ENCODE peak calls at places on chromosomes 5 and 9, in four cellular contexts. One of them, this sample, is unnamed.

GRCh38 chr5:38718874-38719391 is 126.9 kb upstream of the OSMR start:
- DNase-seq in psoas muscle: peak
- DNase-seq in PC-9: no peak
- DNase-seq in suprapubic skin: no peak
- DNase-seq in this sample: no peak

GRCh38 chr9:69976165-69976564 is 67.5 kb upstream of the MAMDC2 start:
- DNase-seq in suprapubic skin: no peak
- DNase-seq in psoas muscle: no peak
- DNase-seq in PC-9: no peak
- DNase-seq in this sample: no peak

GRCh38 chr5:168898261-168898911 is 319.2 kb upstream of the PANK3 start:
- DNase-seq in suprapubic skin: no peak
- DNase-seq in PC-9: no peak
- DNase-seq in psoas muscle: no peak
- DNase-seq in this sample: no peak

GRCh38 chr5:10485142-10485795 is 43.6 kb downstream of the ROPN1L start:
- DNase-seq in psoas muscle: no peak
- DNase-seq in PC-9: peak
- DNase-seq in suprapubic skin: peak
- DNase-seq in this sample: peak

GRCh38 chr5:94901071-94901979 is 282.9 kb downstream of the SLF1 start:
- DNase-seq in suprapubic skin: no peak
- DNase-seq in PC-9: no peak
- DNase-seq in psoas muscle: no peak
- DNase-seq in this sample: no peak

GRCh38 chr9:114012126-114012525 is 66.0 kb downstream of the AMBP start:
- DNase-seq in psoas muscle: no peak
- DNase-seq in suprapubic skin: peak
- DNase-seq in PC-9: no peak
- DNase-seq in this sample: no peak

GRCh38 chr9:81787747-81788632 is 98.6 kb upstream of the TLE1 start:
- DNase-seq in suprapubic skin: no peak
- DNase-seq in PC-9: peak
- DNase-seq in psoas muscle: peak
- DNase-seq in this sample: no peak

GRCh38 chr9:135502168-135502872 is 1.8 kb downstream of the MRPS2 start:
- DNase-seq in PC-9: no peak
- DNase-seq in psoas muscle: no peak
- DNase-seq in suprapubic skin: peak
- DNase-seq in this sample: no peak

GRCh38 chr5:13359326-13359725 is 585.2 kb downstream of the DNAH5 start:
- DNase-seq in PC-9: no peak
- DNase-seq in suprapubic skin: no peak
- DNase-seq in psoas muscle: no peak
- DNase-seq in this sample: no peak

GRCh38 chr5:128541385-128541784 is 3.3 kb upstream of the FBN2 start:
- DNase-seq in psoas muscle: no peak
- DNase-seq in suprapubic skin: no peak
- DNase-seq in PC-9: no peak
- DNase-seq in this sample: no peak

GRCh38 chr5:87020099-87020934 is 247.4 kb upstream of the RASA1 start:
- DNase-seq in PC-9: peak
- DNase-seq in suprapubic skin: peak
- DNase-seq in psoas muscle: no peak
- DNase-seq in this sample: peak

GRCh38 chr5:139711067-139711851 is 63.1 kb downstream of the CXXC5 start:
- DNase-seq in PC-9: peak
- DNase-seq in psoas muscle: peak
- DNase-seq in suprapubic skin: no peak
- DNase-seq in this sample: peak

GRCh38 chr5:138352722-138353549 is 451 bp downstream of the KDM3B start:
- DNase-seq in PC-9: peak
- DNase-seq in psoas muscle: peak
- DNase-seq in suprapubic skin: peak
- DNase-seq in this sample: peak

GRCh38 chr9:114347675-114348074 is 18.0 kb downstream of the ORM2 start:
- DNase-seq in suprapubic skin: no peak
- DNase-seq in PC-9: no peak
- DNase-seq in psoas muscle: no peak
- DNase-seq in this sample: no peak

GRCh38 chr9:124282442-124283231 is 24.9 kb downstream of the NEK6 start:
- DNase-seq in psoas muscle: peak
- DNase-seq in PC-9: no peak
- DNase-seq in suprapubic skin: peak
- DNase-seq in this sample: peak

GRCh38 chr9:126248680-126249079 is 77.9 kb upstream of the MVB12B start:
- DNase-seq in psoas muscle: no peak
- DNase-seq in PC-9: no peak
- DNase-seq in suprapubic skin: no peak
- DNase-seq in this sample: no peak

GRCh38 chr5:6611561-6612256 is 21.1 kb downstream of the NSUN2 start:
- DNase-seq in PC-9: no peak
- DNase-seq in psoas muscle: no peak
- DNase-seq in suprapubic skin: no peak
- DNase-seq in this sample: no peak

GRCh38 chr9:84322830-84323229 is 17.7 kb downstream of the SLC28A3 start:
- DNase-seq in psoas muscle: no peak
- DNase-seq in PC-9: no peak
- DNase-seq in suprapubic skin: no peak
- DNase-seq in this sample: no peak

DNA sequence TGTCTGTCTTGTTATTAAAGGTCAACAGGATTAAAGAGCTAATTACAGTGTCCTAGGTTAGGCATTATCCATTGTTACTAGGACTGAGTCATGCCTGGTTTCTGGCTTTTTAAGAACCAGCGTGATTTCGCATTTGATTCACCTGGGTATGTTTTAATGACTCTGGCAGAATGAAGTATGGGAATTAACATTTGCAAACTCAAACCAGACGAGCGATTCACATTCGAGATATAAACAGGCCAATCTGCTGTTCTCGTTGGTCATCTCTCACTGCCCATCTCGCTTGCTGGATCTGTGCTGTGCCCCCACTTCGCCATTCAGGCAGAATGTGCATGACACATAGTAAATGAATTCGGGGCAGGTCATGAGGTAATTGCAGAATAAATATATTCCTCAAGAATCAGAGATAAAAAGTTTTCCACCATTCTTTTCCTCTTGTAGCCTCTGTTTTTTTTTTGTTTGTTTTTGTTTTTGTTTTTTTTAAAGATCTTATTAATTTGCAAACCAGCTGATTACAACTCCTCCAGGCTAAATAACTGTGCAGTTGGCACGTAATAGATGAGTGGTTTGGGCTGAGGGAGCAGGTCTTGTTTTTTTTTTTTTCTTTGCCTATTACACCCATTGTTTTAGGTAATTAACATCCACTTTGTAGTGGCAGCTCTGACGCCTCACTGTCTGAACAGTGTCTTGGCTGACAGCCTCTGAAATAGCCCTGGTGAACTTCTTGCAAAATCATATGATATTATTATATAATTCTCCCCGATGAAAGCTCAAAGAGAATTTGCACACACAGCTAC is 313.5 kb upstream of the MSX2 start:
- DNase-seq in suprapubic skin: no peak
- DNase-seq in PC-9: peak
- DNase-seq in psoas muscle: no peak
- DNase-seq in this sample: no peak
- H3K27ac ChIP-seq in suprapubic skin: no peak
- H3K27ac ChIP-seq in PC-9: peak
- H3K27ac ChIP-seq in psoas muscle: no peak
- H3K27ac ChIP-seq in this sample: no peak

DNA sequence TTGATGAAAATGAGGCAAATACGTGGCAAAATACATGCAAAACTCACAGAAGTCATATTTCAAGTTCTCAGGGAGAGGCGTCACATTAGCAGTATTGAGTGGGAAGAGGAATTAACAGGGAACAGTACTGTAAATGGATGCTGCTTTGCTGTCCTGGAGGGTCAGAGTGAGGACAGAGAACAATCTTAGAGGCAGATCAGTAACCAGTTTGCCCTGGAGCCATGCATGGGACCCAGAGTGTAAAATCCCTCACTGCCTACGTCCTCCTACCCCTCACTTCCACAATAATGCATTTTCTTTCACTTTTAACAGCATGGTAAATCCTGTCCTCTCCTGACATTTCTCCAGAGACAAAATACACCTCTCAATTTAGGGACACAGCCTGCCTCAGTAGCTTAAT is 69.8 kb downstream of the LMNB1 start:
- DNase-seq in PC-9: no peak
- DNase-seq in psoas muscle: no peak
- DNase-seq in suprapubic skin: no peak
- DNase-seq in this sample: no peak
- H3K27ac ChIP-seq in PC-9: no peak
- H3K27ac ChIP-seq in psoas muscle: no peak
- H3K27ac ChIP-seq in suprapubic skin: peak
- H3K27ac ChIP-seq in this sample: peak

GRCh38 chr5:107090471-107090870 is 580.3 kb downstream of the EFNA5 start:
- DNase-seq in psoas muscle: no peak
- DNase-seq in PC-9: no peak
- DNase-seq in suprapubic skin: no peak
- DNase-seq in this sample: no peak

GRCh38 chr5:107088907-107089306 is 581.8 kb downstream of the EFNA5 start:
- DNase-seq in suprapubic skin: no peak
- DNase-seq in PC-9: no peak
- DNase-seq in psoas muscle: no peak
- DNase-seq in this sample: no peak

GRCh38 chr5:107085572-107085971 is 585.2 kb downstream of the EFNA5 start:
- DNase-seq in psoas muscle: no peak
- DNase-seq in PC-9: no peak
- DNase-seq in suprapubic skin: no peak
- DNase-seq in this sample: no peak
- H3K27ac ChIP-seq in psoas muscle: no peak
- H3K27ac ChIP-seq in PC-9: no peak
- H3K27ac ChIP-seq in suprapubic skin: no peak
- H3K27ac ChIP-seq in this sample: no peak

DNA sequence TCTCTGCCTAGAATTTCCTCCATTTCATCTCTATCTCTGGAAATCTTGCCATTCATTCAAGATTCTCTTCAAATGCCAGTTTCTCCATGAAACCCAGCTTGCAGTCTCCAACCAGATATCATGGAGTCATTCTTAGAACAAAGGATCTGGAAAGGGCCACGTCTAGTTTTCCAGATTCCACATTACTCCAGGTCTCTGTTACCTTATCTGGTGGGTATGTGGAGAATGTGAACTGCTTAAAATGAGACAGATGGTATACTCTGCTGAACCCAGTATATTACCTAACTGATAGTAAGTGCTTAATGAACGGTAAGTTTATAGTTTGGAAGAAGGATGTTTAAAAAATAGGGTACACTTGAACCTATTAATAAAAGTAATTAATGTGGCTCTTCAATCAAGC is 52.3 kb upstream of the ZSWIM6 start:
- DNase-seq in suprapubic skin: no peak
- DNase-seq in PC-9: no peak
- DNase-seq in psoas muscle: no peak
- DNase-seq in this sample: no peak
- H3K27ac ChIP-seq in suprapubic skin: no peak
- H3K27ac ChIP-seq in PC-9: no peak
- H3K27ac ChIP-seq in psoas muscle: no peak
- H3K27ac ChIP-seq in this sample: no peak

GRCh38 chr9:14213504-14213903 is 100.4 kb downstream of the NFIB start:
- DNase-seq in suprapubic skin: no peak
- DNase-seq in PC-9: no peak
- DNase-seq in psoas muscle: no peak
- DNase-seq in this sample: no peak
- H3K27ac ChIP-seq in suprapubic skin: no peak
- H3K27ac ChIP-seq in PC-9: peak
- H3K27ac ChIP-seq in psoas muscle: no peak
- H3K27ac ChIP-seq in this sample: peak

GRCh38 chr9:111153973-111154590 is 115.8 kb upstream of the LPAR1 start:
- DNase-seq in psoas muscle: no peak
- DNase-seq in suprapubic skin: no peak
- DNase-seq in PC-9: no peak
- DNase-seq in this sample: no peak

GRCh38 chr9:111150241-111150640 is 112.0 kb upstream of the LPAR1 start:
- DNase-seq in suprapubic skin: no peak
- DNase-seq in PC-9: no peak
- DNase-seq in psoas muscle: no peak
- DNase-seq in this sample: no peak

GRCh38 chr9:111148390-111148993 is 110.2 kb upstream of the LPAR1 start:
- DNase-seq in psoas muscle: no peak
- DNase-seq in PC-9: no peak
- DNase-seq in suprapubic skin: no peak
- DNase-seq in this sample: no peak

GRCh38 chr9:111148994-111149759 is 110.9 kb upstream of the LPAR1 start:
- DNase-seq in PC-9: no peak
- DNase-seq in suprapubic skin: no peak
- DNase-seq in psoas muscle: peak
- DNase-seq in this sample: peak

DNA sequence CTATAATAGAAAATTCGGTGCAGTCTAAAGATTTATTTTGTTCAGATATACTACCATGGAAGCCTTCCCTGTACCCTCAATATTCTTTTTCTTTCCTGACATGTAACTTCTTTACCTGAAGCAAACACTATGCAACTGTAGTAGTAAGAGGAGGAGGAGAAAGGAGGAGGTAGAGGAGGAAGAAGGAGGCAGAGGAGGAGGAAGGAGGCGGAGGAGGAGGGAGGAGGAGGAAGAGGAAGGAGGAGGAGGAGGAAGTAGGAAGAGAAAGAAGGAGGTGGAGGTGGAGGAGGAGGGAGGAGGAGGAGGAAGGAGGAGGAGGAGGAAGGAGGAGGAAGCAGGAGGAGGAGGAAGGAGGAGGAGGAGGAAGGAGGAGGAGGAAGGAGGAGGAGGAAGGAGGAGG is 114.3 kb upstream of the LPAR1 start:
- DNase-seq in psoas muscle: no peak
- DNase-seq in suprapubic skin: no peak
- DNase-seq in PC-9: no peak
- DNase-seq in this sample: no peak
- H3K27ac ChIP-seq in psoas muscle: no peak
- H3K27ac ChIP-seq in suprapubic skin: no peak
- H3K27ac ChIP-seq in PC-9: no peak
- H3K27ac ChIP-seq in this sample: no peak

GRCh38 chr5:8457187-8458037 is 588.5 kb downstream of the MTRR start:
- DNase-seq in suprapubic skin: peak
- DNase-seq in psoas muscle: peak
- DNase-seq in PC-9: peak
- DNase-seq in this sample: peak

GRCh38 chr5:8461543-8461942 is 592.6 kb downstream of the MTRR start:
- DNase-seq in PC-9: no peak
- DNase-seq in suprapubic skin: no peak
- DNase-seq in psoas muscle: no peak
- DNase-seq in this sample: no peak

GRCh38 chr5:8458038-8458383 is 589.1 kb downstream of the MTRR start:
- DNase-seq in PC-9: no peak
- DNase-seq in suprapubic skin: no peak
- DNase-seq in psoas muscle: no peak
- DNase-seq in this sample: no peak

GRCh38 chr5:8462565-8462964 is 593.6 kb downstream of the MTRR start:
- DNase-seq in PC-9: no peak
- DNase-seq in suprapubic skin: no peak
- DNase-seq in psoas muscle: no peak
- DNase-seq in this sample: no peak

DNA sequence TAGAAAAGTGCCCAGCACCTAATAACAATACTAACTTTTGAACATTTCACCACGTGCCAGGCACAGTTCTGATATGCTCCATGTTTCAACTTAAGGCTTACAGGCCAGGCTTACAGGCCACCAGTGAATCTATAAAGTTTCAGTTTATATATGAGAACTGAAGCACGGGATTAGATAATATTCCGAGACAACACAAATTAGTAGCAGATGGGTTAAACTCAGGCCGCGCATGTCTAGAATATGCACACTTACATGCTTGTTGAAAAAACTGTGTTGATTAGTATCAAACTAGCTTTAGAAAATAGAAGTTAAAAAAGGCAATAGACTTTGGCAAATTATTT is 587.9 kb downstream of the MTRR start:
- DNase-seq in psoas muscle: no peak
- DNase-seq in suprapubic skin: no peak
- DNase-seq in PC-9: no peak
- DNase-seq in this sample: no peak
- H3K27ac ChIP-seq in psoas muscle: peak
- H3K27ac ChIP-seq in suprapubic skin: peak
- H3K27ac ChIP-seq in PC-9: peak
- H3K27ac ChIP-seq in this sample: peak

This sample was measured in left ventricle myocardium inferior.